ENCODE peak calls at places on chromosomes 1 and 21, in five cellular contexts. One of them, this sample, is unnamed.

GRCh38 chr1:200438911-200439310 is 29.1 kb upstream of the ZNF281 start:
- DNase-seq in NCI-H1436 treated with DMSO at 0.1 percent for 48 hours: no peak
- DNase-seq in stimulated activated CD8-positive, alpha-beta memory T cell treated with anti-CD3 and anti-CD28 coated beads, Interleukin-15, amount 100 ng/mL, for 4 hours: no peak
- DNase-seq in AG08396: peak
- DNase-seq in tibial artery: no peak
- DNase-seq in this sample: no peak

GRCh38 chr21:41703857-41704501 is 62.9 kb downstream of the RIPK4 start:
- DNase-seq in AG08396: no peak
- DNase-seq in stimulated activated CD8-positive, alpha-beta memory T cell treated with anti-CD3 and anti-CD28 coated beads, Interleukin-15, amount 100 ng/mL, for 4 hours: no peak
- DNase-seq in tibial artery: no peak
- DNase-seq in NCI-H1436 treated with DMSO at 0.1 percent for 48 hours: no peak
- DNase-seq in this sample: no peak

GRCh38 chr1:37471345-37472231 is 2.8 kb upstream of the ZC3H12A start:
- DNase-seq in stimulated activated CD8-positive, alpha-beta memory T cell treated with anti-CD3 and anti-CD28 coated beads, Interleukin-15, amount 100 ng/mL, for 4 hours: no peak
- DNase-seq in NCI-H1436 treated with DMSO at 0.1 percent for 48 hours: no peak
- DNase-seq in tibial artery: peak
- DNase-seq in AG08396: peak
- DNase-seq in this sample: peak

GRCh38 chr21:39923441-39923840 is 56.2 kb downstream of the PCP4 start:
- DNase-seq in tibial artery: no peak
- DNase-seq in NCI-H1436 treated with DMSO at 0.1 percent for 48 hours: no peak
- DNase-seq in stimulated activated CD8-positive, alpha-beta memory T cell treated with anti-CD3 and anti-CD28 coated beads, Interleukin-15, amount 100 ng/mL, for 4 hours: no peak
- DNase-seq in AG08396: no peak
- DNase-seq in this sample: no peak

GRCh38 chr1:87045757-87046422 is 131.5 kb downstream of the HS2ST1 start:
- DNase-seq in stimulated activated CD8-positive, alpha-beta memory T cell treated with anti-CD3 and anti-CD28 coated beads, Interleukin-15, amount 100 ng/mL, for 4 hours: peak
- DNase-seq in tibial artery: no peak
- DNase-seq in NCI-H1436 treated with DMSO at 0.1 percent for 48 hours: no peak
- DNase-seq in AG08396: no peak
- DNase-seq in this sample: no peak

GRCh38 chr1:243268284-243268653 is 12.4 kb downstream of the SDCCAG8 start:
- DNase-seq in tibial artery: no peak
- DNase-seq in stimulated activated CD8-positive, alpha-beta memory T cell treated with anti-CD3 and anti-CD28 coated beads, Interleukin-15, amount 100 ng/mL, for 4 hours: no peak
- DNase-seq in AG08396: peak
- DNase-seq in NCI-H1436 treated with DMSO at 0.1 percent for 48 hours: no peak
- DNase-seq in this sample: no peak

GRCh38 chr21:16533692-16534407 is 804.1 kb downstream of the USP25 start:
- DNase-seq in tibial artery: no peak
- DNase-seq in NCI-H1436 treated with DMSO at 0.1 percent for 48 hours: no peak
- DNase-seq in stimulated activated CD8-positive, alpha-beta memory T cell treated with anti-CD3 and anti-CD28 coated beads, Interleukin-15, amount 100 ng/mL, for 4 hours: no peak
- DNase-seq in AG08396: no peak
- DNase-seq in this sample: no peak

GRCh38 chr1:30886710-30887428 is 21.7 kb downstream of the SDC3 start:
- DNase-seq in stimulated activated CD8-positive, alpha-beta memory T cell treated with anti-CD3 and anti-CD28 coated beads, Interleukin-15, amount 100 ng/mL, for 4 hours: no peak
- DNase-seq in NCI-H1436 treated with DMSO at 0.1 percent for 48 hours: no peak
- DNase-seq in tibial artery: no peak
- DNase-seq in AG08396: no peak
- DNase-seq in this sample: no peak

GRCh38 chr1:217857061-217857460 is 225.9 kb downstream of the SPATA17 start:
- DNase-seq in AG08396: no peak
- DNase-seq in tibial artery: no peak
- DNase-seq in NCI-H1436 treated with DMSO at 0.1 percent for 48 hours: no peak
- DNase-seq in stimulated activated CD8-positive, alpha-beta memory T cell treated with anti-CD3 and anti-CD28 coated beads, Interleukin-15, amount 100 ng/mL, for 4 hours: no peak
- DNase-seq in this sample: no peak

GRCh38 chr1:207893737-207894582 is 17.0 kb downstream of the CD34 start:
- DNase-seq in AG08396: no peak
- DNase-seq in tibial artery: no peak
- DNase-seq in stimulated activated CD8-positive, alpha-beta memory T cell treated with anti-CD3 and anti-CD28 coated beads, Interleukin-15, amount 100 ng/mL, for 4 hours: no peak
- DNase-seq in NCI-H1436 treated with DMSO at 0.1 percent for 48 hours: no peak
- DNase-seq in this sample: no peak

GRCh38 chr1:110087812-110088738 is 17.6 kb upstream of the ALX3 start:
- DNase-seq in stimulated activated CD8-positive, alpha-beta memory T cell treated with anti-CD3 and anti-CD28 coated beads, Interleukin-15, amount 100 ng/mL, for 4 hours: peak
- DNase-seq in NCI-H1436 treated with DMSO at 0.1 percent for 48 hours: no peak
- DNase-seq in tibial artery: peak
- DNase-seq in AG08396: peak
- DNase-seq in this sample: no peak

GRCh38 chr21:27248791-27249190 is 281.9 kb upstream of the ADAMTS5 start:
- DNase-seq in AG08396: no peak
- DNase-seq in stimulated activated CD8-positive, alpha-beta memory T cell treated with anti-CD3 and anti-CD28 coated beads, Interleukin-15, amount 100 ng/mL, for 4 hours: no peak
- DNase-seq in NCI-H1436 treated with DMSO at 0.1 percent for 48 hours: no peak
- DNase-seq in tibial artery: no peak
- DNase-seq in this sample: no peak

GRCh38 chr1:234655328-234656069 is 45.5 kb upstream of the IRF2BP2 start:
- DNase-seq in AG08396: no peak
- DNase-seq in tibial artery: no peak
- DNase-seq in NCI-H1436 treated with DMSO at 0.1 percent for 48 hours: no peak
- DNase-seq in stimulated activated CD8-positive, alpha-beta memory T cell treated with anti-CD3 and anti-CD28 coated beads, Interleukin-15, amount 100 ng/mL, for 4 hours: no peak
- DNase-seq in this sample: no peak

GRCh38 chr1:203629509-203630082 is 3.0 kb downstream of the ATP2B4 start:
- DNase-seq in stimulated activated CD8-positive, alpha-beta memory T cell treated with anti-CD3 and anti-CD28 coated beads, Interleukin-15, amount 100 ng/mL, for 4 hours: no peak
- DNase-seq in AG08396: no peak
- DNase-seq in NCI-H1436 treated with DMSO at 0.1 percent for 48 hours: no peak
- DNase-seq in tibial artery: peak
- DNase-seq in this sample: peak

GRCh38 chr1:178238722-178239510 is 145.0 kb downstream of the RASAL2 start:
- DNase-seq in NCI-H1436 treated with DMSO at 0.1 percent for 48 hours: no peak
- DNase-seq in AG08396: peak
- DNase-seq in tibial artery: no peak
- DNase-seq in stimulated activated CD8-positive, alpha-beta memory T cell treated with anti-CD3 and anti-CD28 coated beads, Interleukin-15, amount 100 ng/mL, for 4 hours: no peak
- DNase-seq in this sample: no peak

GRCh38 chr1:151325646-151326429 is 1.4 kb downstream of the PI4KB start:
- DNase-seq in AG08396: peak
- DNase-seq in NCI-H1436 treated with DMSO at 0.1 percent for 48 hours: no peak
- DNase-seq in stimulated activated CD8-positive, alpha-beta memory T cell treated with anti-CD3 and anti-CD28 coated beads, Interleukin-15, amount 100 ng/mL, for 4 hours: no peak
- DNase-seq in tibial artery: no peak
- DNase-seq in this sample: no peak

GRCh38 chr1:50023292-50024159 is at the start of gene AGBL4:
- DNase-seq in stimulated activated CD8-positive, alpha-beta memory T cell treated with anti-CD3 and anti-CD28 coated beads, Interleukin-15, amount 100 ng/mL, for 4 hours: no peak
- DNase-seq in AG08396: peak
- DNase-seq in tibial artery: no peak
- DNase-seq in NCI-H1436 treated with DMSO at 0.1 percent for 48 hours: peak
- DNase-seq in this sample: no peak

GRCh38 chr1:56543783-56544612 is 35.4 kb downstream of the PLPP3 start:
- DNase-seq in tibial artery: no peak
- DNase-seq in AG08396: no peak
- DNase-seq in stimulated activated CD8-positive, alpha-beta memory T cell treated with anti-CD3 and anti-CD28 coated beads, Interleukin-15, amount 100 ng/mL, for 4 hours: no peak
- DNase-seq in NCI-H1436 treated with DMSO at 0.1 percent for 48 hours: no peak
- DNase-seq in this sample: no peak